ENCODE peak calls at places on chromosomes 6 and 20, in four cellular contexts. A is tibial artery, M is foreskin keratinocyte, I is MM.1S. W is an unnamed sample.

GRCh38 chr20:2829376-2829775 is 11.1 kb downstream of the PCED1A start:
- DNase-seq in A (no peak), M (no peak), I (no peak), W (no peak)

GRCh38 chr6:129860901-129861665 is at the start of gene TMEM244:
- DNase-seq in A (no peak), M (peak; percentile 60), I (peak; percentile 73), W (no peak)

GRCh38 chr6:2969549-2969948 is 1.8 kb downstream of the SERPINB6 start:
- DNase-seq in A (no peak), M (no peak), I (no peak), W (no peak)

GRCh38 chr20:6583134-6583738 is 184.2 kb upstream of the BMP2 start:
- DNase-seq in A (no peak), M (peak; percentile 58), I (peak; percentile 52), W (peak; percentile 20)

GRCh38 chr20:54350415-54350814 is 125.0 kb upstream of the DOK5 start:
- DNase-seq in A (no peak), M (no peak), I (no peak), W (no peak)

GRCh38 chr6:19804362-19805145 is 32.6 kb upstream of the ID4 start:
- DNase-seq in A (peak; percentile 99), M (peak; percentile 78), I (peak; percentile 79), W (peak; percentile 95)

GRCh38 chr6:154580397-154581135 is 70.1 kb upstream of the CNKSR3 start:
- DNase-seq in A (no peak), M (peak; percentile 60), I (no peak), W (no peak)

GRCh38 chr20:45176526-45176925 is 1.8 kb downstream of the PI3 start:
- DNase-seq in A (no peak), M (no peak), I (no peak), W (no peak)

GRCh38 chr6:119594907-119595306 is 245.3 kb upstream of the MAN1A1 start:
- DNase-seq in A (no peak), M (peak; percentile 66), I (no peak), W (no peak)

GRCh38 chr6:106309024-106309423 is 16.5 kb downstream of the ATG5 start:
- DNase-seq in A (no peak), M (no peak), I (no peak), W (no peak)

GRCh38 chr6:35259946-35260626 is 551 bp downstream of the ZNF76 start:
- DNase-seq in A (peak; percentile 81), M (peak; percentile 61), I (peak; percentile 66), W (peak; percentile 76)

GRCh38 chr6:83183082-83183828 is 9.8 kb downstream of the PGM3 start:
- DNase-seq in A (no peak), M (peak; percentile 87), I (no peak), W (no peak)

GRCh38 chr6:154302111-154302752 is 54.4 kb downstream of the IPCEF1 start:
- DNase-seq in A (no peak), M (peak; percentile 44), I (peak; percentile 52), W (no peak)

GRCh38 chr6:29399525-29399924 is 4.1 kb downstream of the OR12D2 start:
- DNase-seq in A (no peak), M (no peak), I (no peak), W (no peak)

GRCh38 chr6:28349892-28350737 is at the start of gene ZKSCAN3:
- DNase-seq in A (peak; percentile 90), M (peak; percentile 68), I (peak; percentile 87), W (peak; percentile 85)

GRCh38 chr6:147531321-147531720 is 22.8 kb downstream of the SAMD5 start:
- DNase-seq in A (no peak), M (no peak), I (no peak), W (no peak)

GRCh38 chr6:74248966-74249365 is 553.0 kb downstream of the CD109 start:
- DNase-seq in A (no peak), M (no peak), I (no peak), W (no peak)

GRCh38 chr20:46811328-46812084 is 83.1 kb upstream of the EYA2 start:
- DNase-seq in A (no peak), M (no peak), I (no peak), W (no peak)

GRCh38 chr6:105291525-105291924 is 111.4 kb downstream of the PREP start:
- DNase-seq in A (no peak), M (no peak), I (no peak), W (no peak)

GRCh38 chr6:9439931-9440330 is 974.9 kb downstream of the TFAP2A start:
- DNase-seq in A (no peak), M (peak; percentile 81), I (no peak), W (no peak)

GRCh38 chr20:43694763-43695162 is 27.8 kb downstream of the MYBL2 start:
- DNase-seq in A (no peak), M (no peak), I (no peak), W (no peak)

GRCh38 chr6:78831492-78831891 is 35.9 kb upstream of the IRAK1BP1 start:
- DNase-seq in A (no peak), M (no peak), I (no peak), W (no peak)

GRCh38 chr6:42405025-42405424 is 46.7 kb downstream of the TRERF1 start:
- DNase-seq in A (no peak), M (peak; percentile 62), I (no peak), W (no peak)

GRCh38 chr6:167090171-167090570 is 32.7 kb upstream of the CCR6 start:
- DNase-seq in A (no peak), M (no peak), I (no peak), W (no peak)

GRCh38 chr6:113329942-113330897 is 526.9 kb upstream of the MARCKS start:
- DNase-seq in A (no peak), M (no peak), I (no peak), W (no peak)

GRCh38 chr6:125746731-125747588 is 2.5 kb upstream of the HEY2 start:
- DNase-seq in A (peak; percentile 91), M (peak; percentile 52), I (peak; percentile 94), W (peak; percentile 71)

GRCh38 chr20:57675773-57676172 is 34.0 kb downstream of the PMEPA1 start:
- DNase-seq in A (no peak), M (no peak), I (no peak), W (no peak)

GRCh38 chr20:13525225-13525940 is 113.3 kb downstream of the TASP1 start:
- DNase-seq in A (no peak), M (peak; percentile 95), I (no peak), W (no peak)

GRCh38 chr6:78502386-78502887 is 364.9 kb upstream of the IRAK1BP1 start:
- DNase-seq in A (no peak), M (no peak), I (no peak), W (no peak)

GRCh38 chr20:45138451-45139300 is 14.4 kb upstream of the WFDC12 start:
- DNase-seq in A (no peak), M (peak; percentile 39), I (peak; percentile 59), W (peak; percentile 31)

DNA sequence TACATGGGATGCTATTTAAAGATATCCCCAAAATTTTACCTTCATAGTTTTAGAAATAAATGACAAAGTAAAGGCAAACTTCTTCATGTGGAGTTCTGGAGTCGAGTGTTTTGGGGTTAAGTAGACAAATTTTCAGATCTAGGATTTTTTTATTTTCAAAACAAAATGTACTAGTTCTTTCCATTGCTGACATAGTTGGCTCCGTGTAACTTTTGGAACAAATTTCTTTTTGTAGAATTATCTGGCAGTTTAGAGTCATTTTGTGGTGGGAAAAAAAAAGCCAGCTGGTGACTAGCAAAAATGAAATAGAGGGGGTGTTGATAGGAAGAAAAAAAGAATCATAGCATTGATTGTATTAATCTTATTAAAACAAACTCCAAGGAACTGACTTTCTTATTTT is 131.6 kb upstream of the TCF21 start:
- DNase-seq in A (no peak), M (no peak), I (no peak), W (no peak)
- H3K27ac ChIP-seq in A (peak overlapping the region; percentile 59), M (no peak overlapping the region), I (no peak overlapping the region), W (peak overlapping the region; percentile 70)

DNA sequence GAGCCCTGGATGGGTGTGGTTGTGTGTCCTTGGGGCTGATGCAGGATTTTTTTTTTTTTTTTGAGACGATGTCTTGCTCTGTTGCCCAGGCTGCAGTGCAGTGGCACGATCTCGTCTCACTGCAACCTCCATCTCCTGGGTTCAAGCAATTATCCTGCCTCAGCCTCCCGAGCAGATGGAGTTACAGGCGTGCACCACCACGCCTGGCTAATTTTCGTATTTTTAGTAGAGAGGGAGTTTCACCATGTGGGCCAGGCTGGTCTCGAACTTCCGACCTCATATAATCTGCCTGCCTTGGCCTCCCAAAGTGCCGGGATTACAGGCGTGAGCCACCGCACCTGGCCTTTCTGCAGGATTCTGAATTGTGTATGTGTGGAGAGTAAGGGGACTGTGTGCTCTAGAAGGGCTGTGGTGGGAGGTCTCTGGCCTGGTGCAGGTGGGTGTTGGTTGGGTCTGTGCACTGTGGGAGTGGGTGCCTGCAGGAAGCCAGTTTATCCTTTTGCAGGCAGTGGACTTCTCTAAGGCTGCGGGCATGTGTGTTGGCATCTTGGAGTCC is 11.0 kb upstream of the ID1 start:
- DNase-seq in A (no peak), M (no peak), I (no peak), W (no peak)
- H3K4me1 ChIP-seq in A (peaks cover 29% of the 10 kb centered on the region), M (peaks cover 28% of the 10 kb centered on the region), I (no peaks in the 10 kb centered on the region), W (peaks cover 43% of the 10 kb centered on the region)

GRCh38 chr6:21067521-21067920 is 526.0 kb upstream of the SOX4 start:
- DNase-seq in A (no peak), M (no peak), I (no peak), W (no peak)

GRCh38 chr6:21064716-21065340 is 528.7 kb upstream of the SOX4 start:
- DNase-seq in A (no peak), M (no peak), I (no peak), W (no peak)

DNA sequence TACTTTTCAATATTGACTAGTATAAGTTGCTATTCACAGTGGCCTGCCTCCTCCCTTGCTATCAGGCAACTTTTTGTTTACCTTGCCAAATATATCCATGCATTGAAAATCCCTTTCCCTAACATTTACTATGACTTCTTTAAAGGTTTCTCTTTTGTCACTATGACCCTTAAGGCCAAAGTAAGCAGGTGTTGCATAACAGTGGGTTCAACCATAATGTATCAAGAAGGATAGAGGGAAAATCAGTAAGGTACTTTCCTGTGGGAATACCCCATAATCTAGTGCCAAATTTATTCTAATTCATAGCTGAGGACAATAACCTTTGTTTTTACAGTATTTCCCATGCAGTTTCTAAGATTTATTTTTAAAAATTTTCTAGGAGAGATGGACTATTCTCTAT is 527.6 kb downstream of the CDKAL1 start:
- DNase-seq in A (no peak), M (no peak), I (no peak), W (no peak)
- H3K27ac ChIP-seq in A (no peak overlapping the region), M (no peak overlapping the region), I (no peak overlapping the region), W (no peak overlapping the region)

GRCh38 chr6:15426395-15426794 is 180.5 kb downstream of the JARID2 start:
- DNase-seq in A (no peak), M (no peak), I (no peak), W (no peak)

GRCh38 chr6:15427360-15428070 is 181.6 kb downstream of the JARID2 start:
- DNase-seq in A (no peak), M (peak; percentile 65), I (no peak), W (no peak)

GRCh38 chr6:15426926-15427325 is 181.1 kb downstream of the JARID2 start:
- DNase-seq in A (no peak), M (no peak), I (no peak), W (no peak)

GRCh38 chr6:15423286-15423957 is 177.6 kb downstream of the JARID2 start:
- DNase-seq in A (no peak), M (no peak), I (no peak), W (no peak)

DNA sequence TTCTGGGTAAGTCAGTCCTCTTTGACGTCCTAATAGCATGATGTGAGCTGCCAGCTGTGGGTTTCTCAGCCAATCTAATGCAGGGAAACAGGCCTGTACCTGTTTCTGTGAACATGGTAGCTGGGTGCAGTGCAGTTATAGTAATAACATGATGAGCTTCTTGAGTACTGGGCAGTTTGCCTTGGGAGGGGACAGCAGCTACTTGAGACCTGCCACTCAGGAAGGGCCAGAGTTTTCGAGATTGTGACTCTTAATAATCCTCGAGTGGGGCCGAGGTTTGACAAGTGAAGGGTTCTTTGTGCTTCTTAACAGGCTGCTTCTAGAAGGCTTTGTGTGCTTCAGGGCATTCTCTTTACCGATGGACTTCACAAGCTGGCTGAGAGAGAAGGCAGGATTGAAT is 180.1 kb downstream of the JARID2 start:
- DNase-seq in A (no peak), M (peak; percentile 52), I (no peak), W (no peak)
- H3K4me1 ChIP-seq in A (peaks cover 29% of the 10 kb centered on the region), M (peaks cover 28% of the 10 kb centered on the region), I (peaks cover 9% of the 10 kb centered on the region), W (peaks cover 77% of the 10 kb centered on the region)

GRCh38 chr20:50416269-50416863 is 93.8 kb upstream of the PTPN1 start:
- DNase-seq in A (no peak), M (no peak), I (no peak), W (peak; percentile 33)
- H3K27ac ChIP-seq in A (peak overlapping the region; percentile 98), M (no peak overlapping the region), I (no peak overlapping the region), W (peak overlapping the region; percentile 98)